ENCODE peak calls at places on chromosome 7, in eight cellular contexts. One of them, this sample, is unnamed.

GRCh38 chr7:106126170-106126938 is 14.2 kb upstream of the SYPL1 start:
- DNase-seq in AG04449: no peak
- DNase-seq in lower leg skin: no peak
- DNase-seq in foreskin fibroblast: peak; percentile 54
- DNase-seq in astrocyte: peak; percentile 55
- DNase-seq in GM12865: no peak
- DNase-seq in prostate gland: no peak
- DNase-seq in fibroblast of villous mesenchyme: no peak
- DNase-seq in this sample: peak; percentile 45

GRCh38 chr7:4998830-4999768 is 40.1 kb upstream of the MMD2 start:
- DNase-seq in prostate gland: no peak
- DNase-seq in foreskin fibroblast: no peak
- DNase-seq in GM12865: no peak
- DNase-seq in astrocyte: no peak
- DNase-seq in fibroblast of villous mesenchyme: no peak
- DNase-seq in AG04449: no peak
- DNase-seq in lower leg skin: no peak
- DNase-seq in this sample: no peak

GRCh38 chr7:15463801-15464761 is 97.7 kb downstream of the AGMO start:
- DNase-seq in AG04449: no peak
- DNase-seq in prostate gland: no peak
- DNase-seq in lower leg skin: no peak
- DNase-seq in fibroblast of villous mesenchyme: peak; percentile 19
- DNase-seq in foreskin fibroblast: no peak
- DNase-seq in astrocyte: no peak
- DNase-seq in GM12865: no peak
- DNase-seq in this sample: peak; percentile 77

GRCh38 chr7:1211611-1212010 is 21.1 kb upstream of the UNCX start:
- DNase-seq in AG04449: no peak
- DNase-seq in prostate gland: no peak
- DNase-seq in fibroblast of villous mesenchyme: no peak
- DNase-seq in astrocyte: no peak
- DNase-seq in lower leg skin: no peak
- DNase-seq in foreskin fibroblast: no peak
- DNase-seq in GM12865: no peak
- DNase-seq in this sample: no peak

GRCh38 chr7:91264924-91265681 is 870 bp downstream of the FZD1 start:
- DNase-seq in foreskin fibroblast: peak; percentile 71
- DNase-seq in AG04449: no peak
- DNase-seq in fibroblast of villous mesenchyme: peak; percentile 77
- DNase-seq in lower leg skin: peak; percentile 91
- DNase-seq in GM12865: peak; percentile 85
- DNase-seq in astrocyte: peak; percentile 80
- DNase-seq in prostate gland: peak; percentile 39
- DNase-seq in this sample: peak; percentile 75

GRCh38 chr7:123711832-123712293 is 36.9 kb downstream of the WASL start:
- DNase-seq in lower leg skin: no peak
- DNase-seq in foreskin fibroblast: no peak
- DNase-seq in AG04449: no peak
- DNase-seq in astrocyte: no peak
- DNase-seq in fibroblast of villous mesenchyme: no peak
- DNase-seq in prostate gland: no peak
- DNase-seq in GM12865: no peak
- DNase-seq in this sample: no peak

GRCh38 chr7:17523813-17524741 is 225.6 kb downstream of the AHR start:
- DNase-seq in lower leg skin: no peak
- DNase-seq in AG04449: no peak
- DNase-seq in foreskin fibroblast: no peak
- DNase-seq in prostate gland: peak; percentile 74
- DNase-seq in fibroblast of villous mesenchyme: peak; percentile 82
- DNase-seq in GM12865: peak; percentile 39
- DNase-seq in astrocyte: peak; percentile 88
- DNase-seq in this sample: peak; percentile 78

GRCh38 chr7:39534599-39534998 is 31.6 kb upstream of the YAE1 start:
- DNase-seq in AG04449: no peak
- DNase-seq in fibroblast of villous mesenchyme: no peak
- DNase-seq in prostate gland: no peak
- DNase-seq in GM12865: no peak
- DNase-seq in astrocyte: no peak
- DNase-seq in lower leg skin: no peak
- DNase-seq in foreskin fibroblast: no peak
- DNase-seq in this sample: no peak

GRCh38 chr7:157977306-157977705 is 610.3 kb downstream of the PTPRN2 start:
- DNase-seq in foreskin fibroblast: no peak
- DNase-seq in AG04449: no peak
- DNase-seq in fibroblast of villous mesenchyme: no peak
- DNase-seq in GM12865: no peak
- DNase-seq in prostate gland: no peak
- DNase-seq in astrocyte: no peak
- DNase-seq in lower leg skin: peak; percentile 65
- DNase-seq in this sample: no peak

GRCh38 chr7:38169862-38170261 is 8.2 kb upstream of the STARD3NL start:
- DNase-seq in fibroblast of villous mesenchyme: peak; percentile 64
- DNase-seq in lower leg skin: peak; percentile 85
- DNase-seq in GM12865: peak; percentile 79
- DNase-seq in astrocyte: peak; percentile 98
- DNase-seq in prostate gland: peak; percentile 18
- DNase-seq in foreskin fibroblast: peak; percentile 83
- DNase-seq in AG04449: peak; percentile 74
- DNase-seq in this sample: peak; percentile 89

GRCh38 chr7:6446977-6447588 is 671 bp downstream of the DAGLB start:
- DNase-seq in fibroblast of villous mesenchyme: peak; percentile 83
- DNase-seq in GM12865: peak; percentile 56
- DNase-seq in lower leg skin: peak; percentile 96
- DNase-seq in astrocyte: peak; percentile 77
- DNase-seq in AG04449: peak; percentile 36
- DNase-seq in foreskin fibroblast: peak; percentile 83
- DNase-seq in prostate gland: peak; percentile 52
- DNase-seq in this sample: peak; percentile 83

GRCh38 chr7:149071641-149072437 is 18.7 kb downstream of the ZNF786 start:
- DNase-seq in foreskin fibroblast: no peak
- DNase-seq in GM12865: peak; percentile 95
- DNase-seq in prostate gland: no peak
- DNase-seq in astrocyte: no peak
- DNase-seq in lower leg skin: no peak
- DNase-seq in AG04449: no peak
- DNase-seq in fibroblast of villous mesenchyme: peak; percentile 29
- DNase-seq in this sample: peak; percentile 2

GRCh38 chr7:100584677-100585510 is 1.0 kb downstream of the LRCH4 start:
- DNase-seq in astrocyte: peak; percentile 70
- DNase-seq in AG04449: no peak
- DNase-seq in fibroblast of villous mesenchyme: peak; percentile 95
- DNase-seq in foreskin fibroblast: peak; percentile 77
- DNase-seq in GM12865: no peak
- DNase-seq in prostate gland: no peak
- DNase-seq in lower leg skin: no peak
- DNase-seq in this sample: peak; percentile 46

GRCh38 chr7:23062452-23062851 is 43.1 kb upstream of the KLHL7 start:
- DNase-seq in GM12865: no peak
- DNase-seq in fibroblast of villous mesenchyme: peak; percentile 52
- DNase-seq in AG04449: no peak
- DNase-seq in lower leg skin: no peak
- DNase-seq in astrocyte: peak; percentile 81
- DNase-seq in prostate gland: no peak
- DNase-seq in foreskin fibroblast: no peak
- DNase-seq in this sample: no peak

GRCh38 chr7:101950450-101951119 is 133.2 kb downstream of the CUX1 start:
- DNase-seq in lower leg skin: no peak
- DNase-seq in AG04449: no peak
- DNase-seq in prostate gland: no peak
- DNase-seq in astrocyte: peak; percentile 65
- DNase-seq in foreskin fibroblast: peak; percentile 54
- DNase-seq in fibroblast of villous mesenchyme: peak; percentile 95
- DNase-seq in GM12865: no peak
- DNase-seq in this sample: peak; percentile 68
- TF ChIP-seq CTCF in lower leg skin: no peak
- TF ChIP-seq CTCF in AG04449: no peak
- TF ChIP-seq CTCF in prostate gland: no peak
- TF ChIP-seq CTCF in astrocyte: peak; percentile 15
- TF ChIP-seq CTCF in foreskin fibroblast: peak; percentile 20
- TF ChIP-seq CTCF in fibroblast of villous mesenchyme: peak; percentile 56
- TF ChIP-seq CTCF in GM12865: no peak
- TF ChIP-seq CTCF in this sample: peak; percentile 38

DNA sequence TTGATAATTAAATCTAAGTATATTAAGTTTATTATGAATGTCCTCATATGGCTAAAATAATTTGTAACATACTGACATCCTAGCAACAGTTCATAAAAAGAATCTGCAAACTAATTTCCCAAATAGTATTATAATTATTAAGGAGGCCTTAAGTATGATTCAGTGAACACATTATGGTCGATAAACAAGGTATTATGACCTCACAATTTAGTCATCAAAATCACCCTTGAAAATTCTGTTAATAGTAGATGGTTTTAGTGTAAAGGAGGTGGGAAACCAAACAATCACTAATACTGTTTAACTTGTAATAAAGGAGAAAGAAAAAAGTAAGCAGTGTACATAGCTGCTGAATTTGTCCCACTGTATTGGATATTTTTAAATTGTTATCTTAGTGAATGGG is 2.1 kb downstream of the ETV1 start:
- DNase-seq in GM12865: no peak
- DNase-seq in prostate gland: no peak
- DNase-seq in astrocyte: peak; percentile 46
- DNase-seq in lower leg skin: no peak
- DNase-seq in AG04449: no peak
- DNase-seq in fibroblast of villous mesenchyme: peak; percentile 16
- DNase-seq in foreskin fibroblast: no peak
- DNase-seq in this sample: no peak
- H3K4me3 ChIP-seq in GM12865: no peak overlapping the region
- H3K4me3 ChIP-seq in prostate gland: no peak overlapping the region
- H3K4me3 ChIP-seq in astrocyte: peak overlapping the region; percentile 92
- H3K4me3 ChIP-seq in lower leg skin: no peak overlapping the region
- H3K4me3 ChIP-seq in AG04449: no peak overlapping the region
- H3K4me3 ChIP-seq in fibroblast of villous mesenchyme: peak overlapping the region; percentile 75
- H3K4me3 ChIP-seq in foreskin fibroblast: no peak overlapping the region
- H3K4me3 ChIP-seq in this sample: no peak overlapping the region

GRCh38 chr7:44905002-44905635 is 19.8 kb upstream of the PURB start:
- DNase-seq in fibroblast of villous mesenchyme: no peak
- DNase-seq in lower leg skin: peak; percentile 61
- DNase-seq in foreskin fibroblast: no peak
- DNase-seq in prostate gland: no peak
- DNase-seq in astrocyte: no peak
- DNase-seq in GM12865: no peak
- DNase-seq in AG04449: no peak
- DNase-seq in this sample: no peak
- TF ChIP-seq CTCF in fibroblast of villous mesenchyme: no peak
- TF ChIP-seq CTCF in lower leg skin: no peak
- TF ChIP-seq CTCF in foreskin fibroblast: no peak
- TF ChIP-seq CTCF in prostate gland: no peak
- TF ChIP-seq CTCF in astrocyte: no peak
- TF ChIP-seq CTCF in GM12865: no peak
- TF ChIP-seq CTCF in AG04449: no peak
- TF ChIP-seq CTCF in this sample: no peak

DNA sequence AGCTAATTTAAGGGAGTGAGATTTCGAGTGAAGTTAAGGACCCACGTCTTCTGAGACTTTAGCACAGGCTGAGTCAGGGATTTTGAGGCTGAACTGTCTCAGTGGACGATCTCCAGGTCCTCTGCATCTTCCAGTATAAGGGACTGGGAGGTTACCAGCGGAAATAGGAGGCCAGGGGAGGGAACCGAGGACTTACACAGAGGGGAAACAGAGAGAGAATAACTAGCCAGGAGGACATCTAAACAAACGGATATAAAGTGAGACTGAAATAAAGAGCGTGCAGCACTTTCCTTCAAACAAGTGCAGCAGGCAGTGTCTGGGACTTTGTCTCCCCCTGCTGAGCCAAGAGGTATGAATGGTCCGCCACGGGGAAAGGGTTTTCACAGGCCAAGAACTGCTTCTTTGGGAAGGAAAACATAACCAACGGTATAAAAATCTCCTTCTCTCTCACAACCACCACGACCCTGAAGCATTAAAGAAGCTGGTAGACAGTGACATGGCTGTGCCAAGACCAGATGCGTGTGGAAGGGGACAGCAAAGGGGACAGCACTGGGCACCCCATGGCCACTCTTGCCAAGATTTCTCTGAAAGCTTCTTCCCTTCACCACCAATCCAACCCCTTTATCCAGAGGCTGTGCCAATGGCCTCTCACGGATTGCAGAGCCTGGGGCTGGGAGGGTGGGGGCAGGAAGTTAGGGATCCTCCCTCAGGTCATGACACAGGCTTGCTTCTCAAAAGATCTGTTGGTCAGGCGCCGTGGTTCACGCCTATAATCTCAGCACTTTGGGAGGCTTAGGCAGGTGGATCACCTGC is 72.0 kb downstream of the SLC37A3 start:
- DNase-seq in foreskin fibroblast: peak; percentile 63
- DNase-seq in GM12865: peak; percentile 51
- DNase-seq in fibroblast of villous mesenchyme: peak; percentile 74
- DNase-seq in prostate gland: peak; percentile 71
- DNase-seq in astrocyte: peak; percentile 41
- DNase-seq in AG04449: no peak
- DNase-seq in lower leg skin: peak; percentile 91
- DNase-seq in this sample: peak; percentile 63
- H3K4me3 ChIP-seq in foreskin fibroblast: no peak overlapping the region
- H3K4me3 ChIP-seq in GM12865: no peak overlapping the region
- H3K4me3 ChIP-seq in fibroblast of villous mesenchyme: no peak overlapping the region
- H3K4me3 ChIP-seq in prostate gland: no peak overlapping the region
- H3K4me3 ChIP-seq in astrocyte: no peak overlapping the region
- H3K4me3 ChIP-seq in AG04449: no peak overlapping the region
- H3K4me3 ChIP-seq in lower leg skin: no peak overlapping the region
- H3K4me3 ChIP-seq in this sample: no peak overlapping the region

GRCh38 chr7:115479448-115479847 is 551.1 kb downstream of the TFEC start:
- DNase-seq in astrocyte: no peak
- DNase-seq in prostate gland: no peak
- DNase-seq in GM12865: no peak
- DNase-seq in lower leg skin: no peak
- DNase-seq in AG04449: no peak
- DNase-seq in fibroblast of villous mesenchyme: no peak
- DNase-seq in foreskin fibroblast: no peak
- DNase-seq in this sample: no peak
- TF ChIP-seq CTCF in astrocyte: no peak
- TF ChIP-seq CTCF in prostate gland: no peak
- TF ChIP-seq CTCF in GM12865: no peak
- TF ChIP-seq CTCF in lower leg skin: no peak
- TF ChIP-seq CTCF in AG04449: no peak
- TF ChIP-seq CTCF in fibroblast of villous mesenchyme: no peak
- TF ChIP-seq CTCF in foreskin fibroblast: no peak
- TF ChIP-seq CTCF in this sample: no peak

This sample was measured in AG10803.